ENCODE peak calls at places on chromosome 22, in four cellular contexts. G is adrenal gland, I is right lobe of liver, B is thyroid gland. V is an unnamed sample. For H3K4me1 and H3K9me3, the result is how much of the 10 kb centered on the place peaks cover.

GRCh38 chr22:19845369-19845722 is 9.3 kb downstream of the GNB1L start:
- DNase-seq in G (no peak), I (no peak), B (no peak), V (no peak)

GRCh38 chr22:37358917-37359316 is 68.4 kb downstream of the ELFN2 start:
- DNase-seq in G (no peak), I (no peak), B (no peak), V (no peak)

GRCh38 chr22:40757071-40757470 is 62.1 kb downstream of the SLC25A17 start:
- DNase-seq in G (no peak), I (no peak), B (no peak), V (no peak)

GRCh38 chr22:32617271-32617670 is 142.7 kb downstream of the FBXO7 start:
- DNase-seq in G (no peak), I (no peak), B (no peak), V (no peak)

GRCh38 chr22:47166446-47167016 is 404.1 kb downstream of the TBC1D22A start:
- DNase-seq in G (peak), I (peak), B (peak), V (no peak)

GRCh38 chr22:46051646-46052045 is 74.7 kb upstream of the WNT7B start:
- DNase-seq in G (no peak), I (peak), B (no peak), V (no peak)

GRCh38 chr22:19942886-19943664 is 1.5 kb upstream of the TXNRD2 start:
- DNase-seq in G (no peak), I (no peak), B (peak), V (no peak)

GRCh38 chr22:29308791-29309262 is 2.4 kb downstream of the GAS2L1 start:
- DNase-seq in G (no peak), I (no peak), B (no peak), V (no peak)

GRCh38 chr22:38837414-38837813 is 6.4 kb downstream of the NPTXR start:
- DNase-seq in G (no peak), I (no peak), B (no peak), V (no peak)

GRCh38 chr22:22201185-22201924 is 43.2 kb upstream of the VPREB1 start:
- DNase-seq in G (no peak), I (peak), B (no peak), V (no peak)

GRCh38 chr22:50218996-50219727 is 18.4 kb downstream of the SELENOO start:
- DNase-seq in G (peak), I (peak), B (peak), V (no peak)

GRCh38 chr22:44325718-44326548 is 13.2 kb upstream of the SHISAL1 start:
- DNase-seq in G (no peak), I (no peak), B (no peak), V (no peak)

GRCh38 chr22:50600967-50601668 is 525 bp downstream of the MAPK8IP2 start:
- DNase-seq in G (no peak), I (no peak), B (no peak), V (no peak)

GRCh38 chr22:42719656-42720262 is 911 bp downstream of the A4GALT start:
- DNase-seq in G (no peak), I (no peak), B (no peak), V (no peak)

GRCh38 chr22:28910575-28911278 is 27.4 kb downstream of the ZNRF3 start:
- DNase-seq in G (no peak), I (no peak), B (no peak), V (no peak)

GRCh38 chr22:39240841-39241631 is 3.7 kb downstream of the PDGFB start:
- DNase-seq in G (no peak), I (no peak), B (peak), V (no peak)

GRCh38 chr22:21054714-21055563 is 9.2 kb downstream of the LRRC74B start:
- DNase-seq in G (no peak), I (no peak), B (no peak), V (no peak)
- H3K4me1 ChIP-seq in G (under half), I (under half), B (under half), V (under half)

GRCh38 chr22:18078329-18079041 is 695 bp downstream of the PEX26 start:
- DNase-seq in G (peak), I (peak), B (peak), V (no peak)
- TF ChIP-seq POLR2A in G (no peak), I (peak), B (no peak), V (no peak)

GRCh38 chr22:49090061-49090852 is 737.4 kb downstream of the BRD1 start:
- DNase-seq in G (no peak), I (no peak), B (no peak), V (no peak)

GRCh38 chr22:49091451-49091850 is 736.2 kb downstream of the BRD1 start:
- DNase-seq in G (no peak), I (no peak), B (no peak), V (no peak)

GRCh38 chr22:49091917-49092545 is 735.6 kb downstream of the BRD1 start:
- DNase-seq in G (no peak), I (no peak), B (no peak), V (no peak)

GRCh38 chr22:49088801-49089791 is 738.6 kb downstream of the BRD1 start:
- DNase-seq in G (no peak), I (no peak), B (no peak), V (no peak)

DNA sequence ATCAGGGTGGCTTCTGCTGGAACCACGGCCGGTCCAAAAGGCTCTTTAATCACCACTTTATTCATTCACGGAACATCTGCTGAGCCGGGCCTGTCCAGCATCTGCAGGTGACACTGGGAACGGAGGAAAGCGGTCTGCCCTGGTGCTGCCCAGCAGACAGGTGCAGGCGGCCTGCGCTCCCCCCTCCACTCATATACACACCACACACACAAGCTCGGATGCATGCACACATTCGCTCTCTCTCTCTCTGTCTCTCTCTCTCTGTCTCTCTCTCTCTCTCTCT is 736.9 kb downstream of the BRD1 start:
- DNase-seq in G (no peak), I (no peak), B (no peak), V (no peak)
- H3K9me3 ChIP-seq in G (under half), I (under half), B (under half), V (under half)

GRCh38 chr22:36198482-36198881 is 3.1 kb downstream of the APOL4 start:
- DNase-seq in G (no peak), I (no peak), B (no peak), V (no peak)

GRCh38 chr22:36196254-36197064 is 5.2 kb downstream of the APOL4 start:
- DNase-seq in G (no peak), I (no peak), B (no peak), V (no peak)

GRCh38 chr22:36197601-36198146 is 3.9 kb downstream of the APOL4 start:
- DNase-seq in G (no peak), I (no peak), B (no peak), V (no peak)

GRCh38 chr22:36197065-36197440 is 4.6 kb downstream of the APOL4 start:
- DNase-seq in G (no peak), I (no peak), B (peak), V (no peak)

GRCh38 chr22:36198936-36199616 is 2.5 kb downstream of the APOL4 start:
- DNase-seq in G (no peak), I (no peak), B (no peak), V (no peak)
- H3K4me1 ChIP-seq in G (under half), I (under half), B (under half), V (under half)

GRCh38 chr22:24601217-24602104 is 1.5 kb upstream of the GGT1 start:
- DNase-seq in G (no peak), I (peak), B (peak), V (no peak)
- TF ChIP-seq POLR2A in G (no peak), I (no peak), B (no peak), V (no peak)

DNA sequence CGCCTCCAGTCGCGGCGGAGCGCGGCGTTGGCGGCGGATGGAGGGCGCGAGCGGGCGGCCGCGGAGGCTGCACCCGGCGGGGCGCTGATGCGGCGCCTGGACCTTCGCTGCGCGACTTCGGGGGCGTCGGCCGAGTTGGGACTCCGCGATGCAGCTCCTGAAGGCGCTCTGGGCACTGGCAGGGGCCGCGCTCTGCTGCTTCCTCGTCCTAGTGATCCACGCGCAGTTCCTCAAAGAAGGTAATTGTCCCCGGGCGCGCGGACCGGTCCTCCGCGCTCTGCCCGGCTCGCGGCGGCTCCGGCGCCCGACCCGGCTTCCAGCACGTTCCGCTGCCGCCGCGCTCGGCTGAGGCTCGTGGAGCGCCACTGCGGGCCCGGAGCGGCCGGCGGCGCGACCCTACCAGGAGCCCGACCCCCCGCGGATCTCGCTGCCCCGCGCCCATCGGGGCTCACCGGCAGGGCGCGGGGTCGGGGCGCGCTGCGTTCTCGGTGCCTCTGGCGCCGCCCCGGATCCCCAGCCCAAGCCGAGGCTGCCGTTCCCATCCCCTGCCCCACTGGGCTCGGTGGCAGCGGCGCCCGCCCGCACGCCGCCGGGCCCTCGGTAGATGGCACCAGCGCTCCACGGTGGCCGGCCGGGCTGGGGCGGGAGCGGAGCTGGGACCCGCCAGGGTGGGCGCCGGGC is 1251.2 kb downstream of the BRD1 start:
- DNase-seq in G (no peak), I (no peak), B (no peak), V (no peak)
- H3K9me3 ChIP-seq in G (under half), I (under half), B (under half), V (under half)

V was measured in esophagus squamous epithelium.